ENCODE peak calls at places on chromosomes 4 and X, in eight cellular contexts. Q is activated CD4-positive, alpha-beta T cell treated with anti-CD3 and anti-CD28 coated beads for 48 hours; M is GM20000; H is Right ventricle myocardium superior; E is activated T-cell treated with anti-CD3 and anti-CD28 coated beads, Interleukin-2, amount 50 U/mL, for 24 hours; I is astrocyte of the spinal cord; F is SK-N-DZ; L is stimulated activated CD8-positive, alpha-beta memory T cell treated with anti-CD3 and anti-CD28 coated beads, Interleukin-15, amount 100 ng/mL, for 4 hours. K is an unnamed sample.

GRCh38 chr4:56078866-56079265 is 130.1 kb downstream of the CEP135 start:
- DNase-seq in Q (no peak), M (no peak), H (no peak), E (no peak), I (peak; percentile 51), F (no peak), L (no peak), K (no peak)

GRCh38 chr4:14864365-14864762 is 137.9 kb upstream of the CPEB2 start:
- DNase-seq in Q (no peak), M (no peak), H (no peak), E (no peak), I (no peak), F (no peak), L (no peak), K (no peak)

GRCh38 chr4:71095141-71095939 is 101.9 kb downstream of the DCK start:
- DNase-seq in Q (no peak), M (no peak), H (no peak), E (no peak), I (no peak), F (no peak), L (no peak), K (no peak)

GRCh38 chrX:81261576-81261975 is 59.7 kb downstream of the SH3BGRL start:
- DNase-seq in Q (no peak), M (no peak), H (no peak), E (no peak), I (peak; percentile 57), F (no peak), L (no peak), K (peak; percentile 38)

GRCh38 chrX:67780694-67781109 is 236.9 kb downstream of the AR start:
- DNase-seq in Q (peak; percentile 18), M (no peak), H (peak; percentile 80), E (no peak), I (peak; percentile 96), F (no peak), L (no peak), K (peak; percentile 84)

GRCh38 chr4:145951931-145952330 is 13.3 kb upstream of the ZNF827 start:
- DNase-seq in Q (no peak), M (no peak), H (no peak), E (no peak), I (no peak), F (no peak), L (no peak), K (no peak)

GRCh38 chr4:16169491-16169890 is 56.8 kb downstream of the TAPT1 start:
- DNase-seq in Q (no peak), M (no peak), H (no peak), E (no peak), I (no peak), F (no peak), L (no peak), K (no peak)

GRCh38 chr4:27278615-27279014 is 418.0 kb downstream of the STIM2 start:
- DNase-seq in Q (no peak), M (peak; percentile 4), H (no peak), E (no peak), I (peak; percentile 33), F (no peak), L (no peak), K (peak; percentile 23)

GRCh38 chrX:6163761-6164160 is 64.9 kb downstream of the NLGN4X start:
- DNase-seq in Q (no peak), M (no peak), H (no peak), E (no peak), I (peak; percentile 8), F (no peak), L (no peak), K (no peak)

GRCh38 chrX:44314259-44314734 is 29.2 kb downstream of the EFHC2 start:
- DNase-seq in Q (no peak), M (no peak), H (peak; percentile 44), E (no peak), I (peak; percentile 37), F (peak; percentile 1), L (no peak), K (peak; percentile 57)

GRCh38 chr4:8428288-8429097 is 12.0 kb downstream of the ACOX3 start:
- DNase-seq in Q (peak; percentile 93), M (peak; percentile 95), H (peak; percentile 93), E (peak; percentile 99), I (peak; percentile 85), F (peak; percentile 81), L (peak; percentile 82), K (peak; percentile 92)

GRCh38 chr4:174352405-174352804 is 68.7 kb downstream of the CEP44 start:
- DNase-seq in Q (no peak), M (no peak), H (no peak), E (no peak), I (no peak), F (no peak), L (no peak), K (peak; percentile 4)

GRCh38 chr4:120293341-120293740 is 226.7 kb upstream of the MAD2L1 start:
- DNase-seq in Q (no peak), M (no peak), H (no peak), E (no peak), I (peak; percentile 75), F (no peak), L (no peak), K (peak; percentile 95)

GRCh38 chr4:48025005-48025404 is 8.4 kb downstream of the NIPAL1 start:
- DNase-seq in Q (no peak), M (no peak), H (no peak), E (no peak), I (peak; percentile 20), F (no peak), L (no peak), K (peak; percentile 62)

GRCh38 chrX:6184900-6185515 is 43.7 kb downstream of the NLGN4X start:
- DNase-seq in Q (no peak), M (peak; percentile 6), H (no peak), E (no peak), I (peak; percentile 71), F (no peak), L (no peak), K (no peak)

GRCh38 chrX:107324493-107325310 is 118.3 kb downstream of the DNAAF6 start:
- DNase-seq in Q (peak; percentile 28), M (no peak), H (peak; percentile 51), E (no peak), I (peak; percentile 14), F (peak; percentile 46), L (no peak), K (peak; percentile 15)

GRCh38 chr4:48780867-48781219 is 764 bp upstream of the FRYL start:
- DNase-seq in Q (peak; percentile 57), M (no peak), H (no peak), E (no peak), I (no peak), F (no peak), L (no peak), K (peak; percentile 78)

GRCh38 chr4:158535130-158535614 is 13.5 kb downstream of the RXFP1 start:
- DNase-seq in Q (peak; percentile 56), M (no peak), H (no peak), E (no peak), I (peak; percentile 75), F (no peak), L (no peak), K (peak; percentile 46)

GRCh38 chrX:97310373-97310772 is 426.7 kb downstream of the RPA4 start:
- DNase-seq in Q (no peak), M (no peak), H (no peak), E (no peak), I (no peak), F (no peak), L (no peak), K (peak; percentile 30)

GRCh38 chr4:87118421-87118820 is 102.0 kb downstream of the KLHL8 start:
- DNase-seq in Q (no peak), M (no peak), H (no peak), E (no peak), I (no peak), F (no peak), L (no peak), K (no peak)

GRCh38 chr4:180618396-180618795 is 1624.8 kb upstream of the TENM3 start:
- DNase-seq in Q (no peak), M (no peak), H (no peak), E (no peak), I (peak; percentile 68), F (no peak), L (no peak), K (no peak)

GRCh38 chrX:48956728-48957414 is 536 bp downstream of the OTUD5 start:
- DNase-seq in Q (peak; percentile 63), M (no peak), H (peak; percentile 42), E (peak; percentile 70), I (no peak), F (no peak), L (peak; percentile 50), K (peak; percentile 52)

GRCh38 chrX:101078716-101079115 is at the start of gene TMEM35A:
- DNase-seq in Q (no peak), M (no peak), H (no peak), E (no peak), I (peak; percentile 16), F (peak; percentile 42), L (no peak), K (peak; percentile 44)

GRCh38 chr4:11424896-11425295 is 3.8 kb downstream of the HS3ST1 start:
- DNase-seq in Q (no peak), M (no peak), H (no peak), E (no peak), I (no peak), F (no peak), L (no peak), K (no peak)

GRCh38 chr4:41369680-41370079 is 113.0 kb downstream of the UCHL1 start:
- DNase-seq in Q (no peak), M (no peak), H (peak; percentile 61), E (no peak), I (no peak), F (no peak), L (no peak), K (no peak)

GRCh38 chrX:103404225-103405008 is 28.1 kb downstream of the BEX3 start:
- DNase-seq in Q (peak; percentile 70), M (peak; percentile 52), H (peak; percentile 50), E (peak; percentile 48), I (peak; percentile 86), F (peak; percentile 69), L (no peak), K (peak; percentile 83)

GRCh38 chrX:43703211-43703791 is 47.2 kb downstream of the MAOA start:
- DNase-seq in Q (no peak), M (no peak), H (no peak), E (no peak), I (peak; percentile 68), F (no peak), L (no peak), K (peak; percentile 65)

GRCh38 chr4:157421365-157421764 is 200.8 kb downstream of the GRIA2 start:
- DNase-seq in Q (no peak), M (no peak), H (no peak), E (no peak), I (no peak), F (no peak), L (no peak), K (no peak)

GRCh38 chr4:98728433-98728832 is 70.0 kb upstream of the TSPAN5 start:
- DNase-seq in Q (peak; percentile 8), M (no peak), H (no peak), E (no peak), I (peak; percentile 63), F (no peak), L (no peak), K (peak; percentile 46)

GRCh38 chr4:54726907-54727306 is 69.2 kb downstream of the KIT start:
- DNase-seq in Q (no peak), M (no peak), H (no peak), E (no peak), I (no peak), F (no peak), L (no peak), K (no peak)

GRCh38 chr4:73871911-73872310 is 2.7 kb downstream of the CXCL1 start:
- DNase-seq in Q (no peak), M (no peak), H (no peak), E (no peak), I (peak; percentile 13), F (no peak), L (no peak), K (no peak)

GRCh38 chrX:147351644-147352043 is 537.1 kb upstream of the CXorf51A start:
- DNase-seq in Q (no peak), M (no peak), H (no peak), E (no peak), I (no peak), F (no peak), L (no peak), K (no peak)

GRCh38 chr4:62402088-62402806 is 1202.1 kb downstream of the ADGRL3 start:
- DNase-seq in Q (no peak), M (no peak), H (no peak), E (no peak), I (no peak), F (no peak), L (no peak), K (no peak)

GRCh38 chrX:22141061-22141460 is 108.9 kb downstream of the PHEX start:
- DNase-seq in Q (no peak), M (no peak), H (no peak), E (no peak), I (no peak), F (no peak), L (no peak), K (no peak)